ENCODE peak calls at places on chromosomes 16 and 17, in eight cellular contexts. H is CD4-positive, CD25-positive, alpha-beta regulatory T cell; K is right lobe of liver; Q is PC-3; A is sigmoid colon; R is heart left ventricle; T is GM23338; F is suprapubic skin. P is an unnamed sample.

GRCh38 chr16:11101695-11102522 is 154.1 kb downstream of the SOCS1 start:
- DNase-seq in A (no peak), K (no peak), T (no peak), F (no peak), R (no peak), Q (no peak), H (no peak), P (no peak)

GRCh38 chr16:66212426-66212825 is 154.1 kb upstream of the CDH5 start:
- DNase-seq in R (no peak), T (peak), A (no peak), K (no peak), Q (no peak), H (no peak), F (no peak), P (no peak)

GRCh38 chr17:39208893-39209292 is 8.8 kb downstream of the RPL19 start:
- DNase-seq in F (no peak), Q (no peak), R (no peak), T (no peak), H (no peak), A (no peak), K (no peak), P (no peak)

GRCh38 chr16:57091990-57092785 is at the start of gene CPNE2:
- DNase-seq in K (peak), H (no peak), F (no peak), A (peak), Q (peak), T (peak), R (peak), P (no peak)

GRCh38 chr16:77093999-77094398 is 97.0 kb upstream of the MON1B start:
- DNase-seq in K (no peak), A (no peak), R (no peak), F (no peak), Q (no peak), T (no peak), H (no peak), P (no peak)

GRCh38 chr16:27238016-27238587 is 30.5 kb downstream of the NSMCE1 start:
- DNase-seq in F (peak), K (no peak), Q (no peak), A (peak), H (no peak), R (no peak), T (no peak), P (peak)

GRCh38 chr16:28935924-28936783 is 4.4 kb downstream of the CD19 start:
- DNase-seq in K (peak), Q (peak), R (peak), H (peak), F (peak), T (peak), A (peak), P (peak)

GRCh38 chr17:77177002-77177401 is 36.2 kb downstream of the SEC14L1 start:
- DNase-seq in K (no peak), H (no peak), F (no peak), R (no peak), A (no peak), T (no peak), Q (no peak), P (no peak)

GRCh38 chr17:41413353-41413752 is 11.0 kb downstream of the KRT37 start:
- DNase-seq in K (no peak), T (peak), F (no peak), A (no peak), H (no peak), Q (peak), R (no peak), P (no peak)

GRCh38 chr16:24834459-24835335 is 11.1 kb upstream of the SLC5A11 start:
- DNase-seq in H (no peak), Q (peak), F (no peak), R (no peak), K (no peak), A (peak), T (peak), P (no peak)

GRCh38 chr16:25747160-25747758 is 55.5 kb downstream of the HS3ST4 start:
- DNase-seq in T (peak), K (peak), H (no peak), Q (peak), F (no peak), R (no peak), A (no peak), P (no peak)

GRCh38 chr16:87487361-87487924 is 5.4 kb downstream of the ZCCHC14 start:
- DNase-seq in F (no peak), H (peak), A (no peak), K (peak), T (peak), Q (no peak), R (peak), P (peak)

GRCh38 chr17:47801176-47801765 is 20.3 kb downstream of the OSBPL7 start:
- DNase-seq in Q (no peak), H (no peak), K (no peak), T (no peak), F (peak), A (no peak), R (no peak), P (no peak)

GRCh38 chr17:80845863-80846671 is 145.6 kb upstream of the CHMP6 start:
- DNase-seq in A (peak), K (no peak), H (no peak), Q (no peak), R (no peak), T (no peak), F (no peak), P (peak)

GRCh38 chr16:67278773-67279295 is 498 bp upstream of the PLEKHG4 start:
- DNase-seq in R (peak), H (no peak), F (no peak), Q (no peak), K (no peak), A (no peak), T (peak), P (no peak)

GRCh38 chr16:66899310-66899944 is 19.1 kb downstream of the PDP2 start:
- DNase-seq in K (peak), R (no peak), H (no peak), A (no peak), F (no peak), Q (no peak), T (no peak), P (no peak)

GRCh38 chr17:70138309-70138865 is 30.9 kb upstream of the KCNJ2 start:
- DNase-seq in H (no peak), K (no peak), R (no peak), Q (no peak), T (no peak), A (no peak), F (no peak), P (no peak)

GRCh38 chr17:51119415-51120356 is 982 bp downstream of the SPAG9 start:
- DNase-seq in F (peak), H (peak), A (peak), Q (peak), T (peak), R (no peak), K (peak), P (peak)

GRCh38 chr17:1229354-1229890 is 40.8 kb upstream of the BHLHA9 start:
- DNase-seq in R (peak), F (peak), A (peak), K (peak), H (peak), T (peak), Q (no peak), P (no peak)

GRCh38 chr17:50129946-50130777 is at the start of gene SAMD14:
- DNase-seq in F (no peak), T (peak), K (no peak), R (no peak), H (peak), Q (no peak), A (no peak), P (no peak)

GRCh38 chr17:81978901-81979298 is 1.5 kb downstream of the ASPSCR1 start:
- DNase-seq in K (peak), T (no peak), H (no peak), A (no peak), F (no peak), R (no peak), Q (no peak), P (no peak)
- H3K27ac ChIP-seq in K (peak), T (no peak), H (no peak), A (no peak), F (no peak), R (no peak), Q (no peak), P (no peak)

GRCh38 chr17:3915642-3916012 is 638 bp downstream of the P2RX1 start:
- DNase-seq in T (no peak), K (no peak), F (no peak), Q (no peak), H (no peak), A (no peak), R (no peak), P (no peak)

GRCh38 chr17:3914319-3914685 is 2.0 kb downstream of the P2RX1 start:
- DNase-seq in K (no peak), A (no peak), R (no peak), Q (no peak), H (no peak), T (no peak), F (no peak), P (no peak)

GRCh38 chr17:3917391-3917931 is 1.2 kb upstream of the P2RX1 start:
- DNase-seq in K (peak), H (no peak), F (no peak), A (no peak), T (no peak), R (peak), Q (no peak), P (no peak)

GRCh38 chr17:3916825-3917224 is 560 bp upstream of the P2RX1 start:
- DNase-seq in A (no peak), K (no peak), H (no peak), T (no peak), F (no peak), Q (no peak), R (no peak), P (no peak)

DNA sequence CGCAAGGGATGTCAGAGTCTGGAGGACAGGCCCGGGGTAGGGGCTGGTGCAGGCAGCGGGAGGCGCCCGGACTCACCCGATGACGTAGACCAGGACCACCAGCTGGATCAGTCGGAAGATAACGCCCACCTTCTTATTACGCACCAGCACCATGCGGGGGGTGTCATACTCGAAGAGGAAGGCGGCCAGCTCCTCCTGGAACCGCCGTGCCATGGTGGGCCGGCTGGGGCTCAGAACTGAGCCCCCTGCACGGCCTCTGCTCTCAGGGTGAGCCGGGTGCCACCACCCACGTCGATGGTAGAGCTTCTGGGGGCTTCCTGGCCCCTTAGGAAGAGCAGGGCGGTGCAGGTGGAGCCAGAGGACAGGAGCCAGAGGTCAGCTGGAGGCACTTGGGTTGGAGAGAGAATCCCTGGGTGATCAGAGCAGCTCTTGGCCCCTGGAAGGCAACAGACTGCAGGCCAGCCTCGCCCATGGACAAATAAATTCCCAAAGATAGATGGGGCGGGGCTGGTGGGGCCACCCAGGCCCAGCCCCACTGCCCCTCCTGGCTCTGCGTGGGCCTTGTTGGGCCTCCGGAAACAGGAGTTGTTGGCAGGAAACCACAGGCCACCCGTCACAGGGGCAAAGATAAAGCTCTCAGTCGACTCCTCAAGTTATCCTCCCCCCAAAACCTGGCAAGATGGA is at the start of gene P2RX1:
- DNase-seq in Q (no peak), T (no peak), H (peak), R (peak), F (no peak), K (no peak), A (no peak), P (no peak)
- H3K4me3 ChIP-seq in Q (no peak), T (no peak), H (no peak), R (peak), F (peak), K (no peak), A (peak), P (no peak)

GRCh38 chr16:3937066-3937875 is 56.8 kb upstream of the CREBBP start:
- DNase-seq in H (no peak), T (no peak), K (no peak), F (peak), Q (no peak), A (peak), R (no peak), P (peak)

GRCh38 chr16:3934491-3935185 is 54.1 kb upstream of the CREBBP start:
- DNase-seq in K (no peak), Q (no peak), F (no peak), A (peak), R (no peak), H (no peak), T (no peak), P (peak)

GRCh38 chr16:3935921-3936320 is 55.4 kb upstream of the CREBBP start:
- DNase-seq in H (no peak), F (no peak), K (no peak), A (peak), Q (no peak), T (no peak), R (no peak), P (peak)

GRCh38 chr16:3938471-3938842 is 57.9 kb upstream of the CREBBP start:
- DNase-seq in H (no peak), F (peak), R (no peak), A (peak), T (no peak), Q (no peak), K (no peak), P (no peak)

DNA sequence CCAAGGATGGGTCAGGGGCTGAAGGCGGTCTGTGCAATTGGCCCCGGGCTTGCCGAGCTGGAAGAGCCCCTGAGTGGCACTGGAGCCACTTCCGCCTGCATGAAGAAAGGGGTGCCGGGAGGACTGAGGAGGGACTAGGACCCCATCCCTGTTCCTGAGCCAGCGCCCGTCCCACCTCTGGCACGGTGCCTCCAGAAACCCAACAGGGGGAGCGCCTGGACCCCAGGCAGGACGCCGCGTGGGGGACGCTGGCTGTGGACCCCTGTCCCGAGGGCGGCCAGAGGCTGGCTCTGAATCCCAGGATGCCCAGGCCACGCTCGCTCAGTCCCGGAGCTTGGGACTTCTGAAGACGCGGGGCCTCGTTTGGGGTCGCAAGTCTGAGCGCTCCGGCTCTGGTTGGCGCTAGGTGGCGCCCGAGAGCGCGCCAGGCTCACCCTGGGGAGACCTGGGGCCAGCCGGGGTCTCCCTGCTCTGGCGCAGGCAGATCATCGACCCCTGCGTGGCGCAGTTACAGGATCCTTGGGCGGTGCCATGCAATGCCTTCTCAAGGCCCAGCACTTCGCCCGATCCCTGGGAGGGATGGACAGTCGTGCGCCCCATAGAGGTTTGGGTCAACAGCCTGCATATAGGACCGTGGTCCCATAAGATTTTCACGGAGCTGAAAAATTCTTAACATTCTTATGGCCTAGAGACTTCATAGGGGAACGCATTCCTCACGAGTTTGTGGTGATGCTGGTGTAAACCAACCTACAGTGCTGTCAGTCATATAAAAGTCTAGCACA is 58.5 kb upstream of the CREBBP start:
- DNase-seq in F (peak), A (peak), Q (peak), K (peak), T (peak), H (peak), R (peak), P (peak)
- H3K27ac ChIP-seq in F (no peak), A (no peak), Q (no peak), K (no peak), T (no peak), H (no peak), R (no peak), P (no peak)

DNA sequence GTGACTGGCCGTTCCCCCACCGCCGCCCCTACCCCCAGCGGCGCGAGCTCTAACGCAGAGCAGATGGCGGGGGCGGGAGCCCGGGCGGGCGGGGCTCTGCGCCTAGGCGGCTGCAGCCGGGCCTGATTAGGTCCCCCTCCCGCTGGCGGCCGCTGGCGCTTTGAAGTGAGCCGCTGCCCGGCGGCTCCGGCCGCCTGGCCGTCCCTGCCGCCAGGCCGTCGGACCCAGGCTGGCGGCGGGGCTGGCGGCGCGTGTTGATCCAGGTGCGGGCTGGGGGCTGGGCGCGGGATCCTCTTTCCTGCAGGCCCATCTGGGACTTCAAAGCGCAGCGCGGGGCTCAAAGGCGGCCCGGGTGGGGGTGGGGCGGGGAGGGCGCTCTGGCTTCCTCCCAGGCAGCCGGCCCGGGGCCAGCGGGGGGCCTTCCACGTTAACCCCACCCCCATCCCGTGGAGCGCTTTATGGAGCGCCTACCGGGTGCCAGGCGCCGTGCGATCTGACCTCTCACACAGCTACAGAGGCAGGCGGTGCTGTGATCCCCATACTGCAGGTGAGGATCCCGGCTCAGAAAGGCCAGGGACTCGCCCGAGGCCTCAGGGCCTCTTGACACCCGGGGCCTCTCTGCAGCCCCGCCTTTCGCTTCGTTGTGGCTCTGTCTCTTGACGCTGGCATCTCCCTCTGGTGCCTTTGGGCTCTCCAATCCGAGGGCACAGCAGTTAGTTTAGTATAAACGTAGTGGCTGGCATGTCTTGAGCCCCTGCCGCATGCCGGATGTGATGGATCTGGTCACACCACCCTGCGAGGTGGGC is 80.0 kb upstream of the NKD1 start:
- DNase-seq in F (peak), A (peak), H (no peak), T (peak), R (no peak), K (no peak), Q (no peak), P (peak)
- H3K4me3 ChIP-seq in F (peak), A (peak), H (no peak), T (peak), R (peak), K (peak), Q (no peak), P (peak)

DNA sequence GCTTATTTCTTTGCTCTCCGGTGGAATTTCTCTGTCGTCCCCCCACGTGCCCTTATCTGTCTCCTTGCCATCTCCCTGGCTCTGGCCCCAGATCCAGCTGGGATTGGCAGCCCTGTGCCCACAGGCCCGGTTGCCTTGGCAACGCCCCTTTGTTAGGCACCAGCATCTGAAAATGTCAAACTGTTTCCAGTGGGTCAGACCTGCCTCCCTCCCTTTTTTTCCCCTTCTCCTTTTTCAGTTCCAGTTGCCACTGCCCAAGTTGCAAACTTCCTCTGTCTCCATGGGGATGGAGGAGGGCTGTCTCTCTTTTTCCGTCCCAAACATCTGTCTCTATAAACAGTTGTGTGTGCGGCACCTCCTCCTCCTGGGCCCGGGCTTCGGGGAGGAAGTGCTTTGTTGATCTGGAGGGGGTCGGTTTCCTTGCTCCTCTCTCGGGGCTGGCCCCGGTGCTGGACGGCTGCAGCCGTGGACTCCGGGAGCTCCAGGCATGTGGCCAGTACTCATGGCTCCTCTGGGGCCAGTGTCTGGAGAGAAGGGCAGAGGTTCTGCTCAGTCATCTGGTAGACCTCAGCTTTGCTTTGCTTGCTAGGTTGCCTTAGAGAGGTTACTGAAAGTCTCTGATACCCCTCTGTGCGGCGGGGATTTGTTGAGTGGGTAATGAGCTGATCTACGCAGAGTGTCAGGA is 35.3 kb downstream of the SOCS3 start:
- DNase-seq in F (peak), K (peak), Q (no peak), T (peak), A (peak), H (no peak), R (peak), P (no peak)
- H3K27ac ChIP-seq in F (peak), K (peak), Q (no peak), T (no peak), A (peak), H (no peak), R (peak), P (no peak)

GRCh38 chr17:49035470-49036269 is 38.5 kb downstream of the IGF2BP1 start:
- DNase-seq in K (peak), H (no peak), Q (peak), T (peak), R (no peak), A (no peak), F (no peak), P (no peak)
- H3K4me3 ChIP-seq in K (no peak), H (no peak), Q (peak), T (no peak), R (peak), A (peak), F (peak), P (peak)

GRCh38 chr16:31439519-31439918 is 3.1 kb downstream of the ZNF843 start:
- DNase-seq in H (no peak), A (peak), R (no peak), T (no peak), F (no peak), Q (no peak), K (no peak), P (no peak)

GRCh38 chr16:31441956-31442355 is 633 bp downstream of the ZNF843 start:
- DNase-seq in F (no peak), R (peak), Q (no peak), H (no peak), A (peak), T (no peak), K (no peak), P (no peak)

GRCh38 chr16:31436221-31437045 is 6.2 kb downstream of the ZNF843 start:
- DNase-seq in H (no peak), R (no peak), A (peak), K (no peak), F (no peak), T (no peak), Q (no peak), P (no peak)

GRCh38 chr16:31438414-31438813 is 4.2 kb downstream of the ZNF843 start:
- DNase-seq in R (no peak), A (peak), H (no peak), T (no peak), K (no peak), F (no peak), Q (no peak), P (peak)

GRCh38 chr16:31440511-31441184 is 1.9 kb downstream of the ZNF843 start:
- DNase-seq in H (no peak), T (no peak), F (no peak), Q (no peak), K (no peak), R (no peak), A (peak), P (peak)
- H3K27ac ChIP-seq in H (no peak), T (no peak), F (no peak), Q (no peak), K (no peak), R (peak), A (no peak), P (no peak)

GRCh38 chr16:88938933-88939813 is 37.8 kb downstream of the CBFA2T3 start:
- DNase-seq in A (no peak), T (no peak), K (no peak), F (no peak), R (peak), Q (no peak), H (no peak), P (no peak)
- H3K4me3 ChIP-seq in A (peak), T (no peak), K (peak), F (peak), R (peak), Q (no peak), H (no peak), P (no peak)